ENCODE peak calls at places on chromosome 14, in six cellular contexts. C, F, A, P, I and W are unnamed samples.

GRCh38 chr14:93975791-93976476 is 436 bp downstream of the ASB2 start:
- DNase-seq in I (no peak), P (no peak), C (no peak), A (no peak), F (no peak), W (no peak)

GRCh38 chr14:91614187-91614586 is 104.1 kb upstream of the PPP4R3A start:
- DNase-seq in C (no peak), P (no peak), F (no peak), I (no peak), A (no peak), W (no peak)

GRCh38 chr14:76919811-76920571 is 93.8 kb downstream of the LRRC74A start:
- DNase-seq in C (peak; percentile 74), A (peak; percentile 58), F (no peak), P (no peak), I (no peak), W (peak; percentile 86)

GRCh38 chr14:46074061-46074460 is 577.5 kb downstream of the RPL10L start:
- DNase-seq in C (no peak), F (no peak), A (no peak), I (no peak), P (no peak), W (no peak)

GRCh38 chr14:100881211-100882025 is 22.1 kb downstream of the RTL1 start:
- DNase-seq in P (no peak), C (no peak), F (no peak), A (no peak), I (peak; percentile 62), W (no peak)

GRCh38 chr14:56065621-56066295 is 52.5 kb upstream of the PELI2 start:
- DNase-seq in P (no peak), I (no peak), C (no peak), A (no peak), F (no peak), W (peak; percentile 29)

GRCh38 chr14:55254581-55254980 is 16.6 kb upstream of the FBXO34 start:
- DNase-seq in P (no peak), I (no peak), A (no peak), C (no peak), F (no peak), W (no peak)

GRCh38 chr14:69328765-69329164 is 68.8 kb downstream of the GALNT16 start:
- DNase-seq in C (peak; percentile 23), P (peak; percentile 50), A (no peak), F (peak; percentile 10), I (no peak), W (no peak)

GRCh38 chr14:84343637-84344036 is 1186.3 kb upstream of the FLRT2 start:
- DNase-seq in C (no peak), I (no peak), A (no peak), P (no peak), F (no peak), W (peak; percentile 44)

GRCh38 chr14:29463727-29464370 is 463.8 kb downstream of the PRKD1 start:
- DNase-seq in C (no peak), A (no peak), P (no peak), F (no peak), I (no peak), W (no peak)

GRCh38 chr14:72906316-72906715 is 12.4 kb upstream of the DPF3 start:
- DNase-seq in A (no peak), P (no peak), F (no peak), C (no peak), I (no peak), W (peak; percentile 80)

GRCh38 chr14:100604709-100605108 is 17.5 kb upstream of the BEGAIN start:
- DNase-seq in C (peak; percentile 52), A (no peak), P (no peak), F (peak; percentile 30), I (peak; percentile 67), W (no peak)

GRCh38 chr14:49992901-49993335 is 100.0 kb downstream of the ARF6 start:
- DNase-seq in A (no peak), F (no peak), C (no peak), P (no peak), I (no peak), W (no peak)

GRCh38 chr14:33932526-33933292 is 18.2 kb downstream of the EGLN3 start:
- DNase-seq in A (peak; percentile 23), P (no peak), F (no peak), I (no peak), C (no peak), W (no peak)

GRCh38 chr14:63993992-63994391 is 141.2 kb downstream of the SYNE2 start:
- DNase-seq in I (no peak), C (no peak), P (no peak), F (no peak), A (no peak), W (no peak)

DNA sequence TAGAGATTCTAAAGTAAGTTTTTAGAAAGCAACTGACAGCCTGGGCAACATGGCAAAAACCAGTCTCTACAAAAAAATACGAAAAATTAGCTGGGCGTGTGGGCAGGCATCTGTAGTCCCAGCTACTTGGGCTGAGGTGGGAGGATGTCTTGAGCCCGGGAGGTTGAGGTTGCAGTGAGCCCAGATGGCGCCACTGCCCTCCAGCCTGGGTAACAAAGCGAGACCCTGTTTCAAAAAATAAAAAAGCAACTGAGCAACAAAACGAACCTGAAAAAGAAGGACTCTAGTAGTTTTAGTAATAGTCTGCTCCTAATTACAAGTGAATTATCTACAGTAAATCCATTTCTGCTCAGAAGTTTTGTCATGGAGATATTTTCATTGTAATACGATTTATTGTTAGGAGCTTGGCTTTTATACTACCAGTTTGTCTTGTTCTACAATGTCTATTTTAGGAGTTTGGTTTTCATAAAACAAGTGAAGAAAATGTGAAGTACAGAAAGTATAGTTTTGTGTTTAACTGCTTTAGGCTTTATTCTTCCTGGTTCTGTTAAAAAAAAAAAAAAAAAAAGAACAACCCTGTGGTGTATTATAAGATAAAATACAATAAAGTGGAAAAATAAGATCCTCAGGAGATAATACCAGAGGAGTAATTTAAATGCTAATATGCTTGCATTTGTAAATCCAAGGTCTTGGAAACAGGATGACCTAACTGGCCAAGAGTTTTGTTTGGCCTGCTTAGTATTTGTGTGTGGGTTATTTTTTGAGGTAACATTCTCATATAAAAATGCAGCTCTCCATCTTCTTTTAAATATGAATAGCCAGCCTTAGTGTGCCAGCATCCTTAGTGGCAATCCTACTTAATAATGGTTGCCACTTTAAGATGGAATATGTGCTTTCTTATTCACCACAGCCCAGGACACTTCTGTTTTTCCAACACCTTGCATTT is 2.8 kb downstream of the TMX1 start:
- DNase-seq in F (no peak), P (no peak), I (no peak), C (no peak), A (no peak), W (no peak)
- TF ChIP-seq CTCF in F (no peak), P (no peak), I (peak; percentile 24), C (no peak), A (no peak), W (peak; percentile 20)

GRCh38 chr14:20652996-20653975 is 11.8 kb upstream of the OR6S1 start:
- DNase-seq in F (no peak), A (no peak), C (no peak), I (no peak), P (no peak), W (no peak)
- H3K4me3 ChIP-seq in F (no peak overlapping the region), A (no peak overlapping the region), C (no peak overlapping the region), I (peak overlapping the region; percentile 30), P (no peak overlapping the region), W (no peak overlapping the region)

GRCh38 chr14:101906645-101907044 is 57.7 kb upstream of the DYNC1H1 start:
- DNase-seq in P (no peak), I (no peak), A (no peak), C (no peak), F (no peak), W (no peak)

GRCh38 chr14:101905614-101906013 is 58.8 kb upstream of the DYNC1H1 start:
- DNase-seq in C (no peak), P (no peak), F (no peak), I (no peak), A (no peak), W (no peak)

GRCh38 chr14:101899263-101899662 is 65.1 kb upstream of the DYNC1H1 start:
- DNase-seq in F (no peak), P (no peak), A (no peak), I (no peak), C (no peak), W (no peak)

GRCh38 chr14:101900253-101900652 is 64.1 kb upstream of the DYNC1H1 start:
- DNase-seq in F (no peak), P (no peak), A (no peak), C (no peak), I (no peak), W (no peak)

DNA sequence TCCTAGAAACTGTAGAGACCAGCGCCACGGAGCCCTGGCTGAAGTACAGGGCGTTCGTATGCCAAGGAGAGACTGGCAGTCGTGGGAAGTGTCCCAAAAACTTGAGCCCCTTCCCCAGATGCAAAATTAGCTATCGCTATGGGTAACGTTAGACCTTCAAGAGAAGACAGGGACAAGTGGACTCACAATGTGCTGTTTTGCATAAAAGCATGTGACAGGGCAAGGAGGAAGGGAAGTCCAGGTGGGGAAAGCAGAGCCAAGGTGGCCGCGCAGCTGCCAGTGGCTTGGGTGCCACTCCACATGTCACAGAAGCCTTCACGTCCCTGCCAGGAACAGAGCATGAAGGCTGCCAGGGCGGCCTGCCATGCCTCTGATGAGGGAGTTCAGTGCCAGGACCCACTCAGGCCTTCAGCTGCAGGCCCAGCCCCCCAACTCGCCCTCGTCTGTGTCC is 61.2 kb upstream of the DYNC1H1 start:
- DNase-seq in C (no peak), P (no peak), I (no peak), F (no peak), A (no peak), W (no peak)
- H3K36me3 ChIP-seq in C (peaks cover 100% of the 10 kb centered on the region), P (peaks cover 93% of the 10 kb centered on the region), I (peaks cover 85% of the 10 kb centered on the region), F (no peaks in the 10 kb centered on the region), A (peaks cover 77% of the 10 kb centered on the region), W (peaks cover 2% of the 10 kb centered on the region)

DNA sequence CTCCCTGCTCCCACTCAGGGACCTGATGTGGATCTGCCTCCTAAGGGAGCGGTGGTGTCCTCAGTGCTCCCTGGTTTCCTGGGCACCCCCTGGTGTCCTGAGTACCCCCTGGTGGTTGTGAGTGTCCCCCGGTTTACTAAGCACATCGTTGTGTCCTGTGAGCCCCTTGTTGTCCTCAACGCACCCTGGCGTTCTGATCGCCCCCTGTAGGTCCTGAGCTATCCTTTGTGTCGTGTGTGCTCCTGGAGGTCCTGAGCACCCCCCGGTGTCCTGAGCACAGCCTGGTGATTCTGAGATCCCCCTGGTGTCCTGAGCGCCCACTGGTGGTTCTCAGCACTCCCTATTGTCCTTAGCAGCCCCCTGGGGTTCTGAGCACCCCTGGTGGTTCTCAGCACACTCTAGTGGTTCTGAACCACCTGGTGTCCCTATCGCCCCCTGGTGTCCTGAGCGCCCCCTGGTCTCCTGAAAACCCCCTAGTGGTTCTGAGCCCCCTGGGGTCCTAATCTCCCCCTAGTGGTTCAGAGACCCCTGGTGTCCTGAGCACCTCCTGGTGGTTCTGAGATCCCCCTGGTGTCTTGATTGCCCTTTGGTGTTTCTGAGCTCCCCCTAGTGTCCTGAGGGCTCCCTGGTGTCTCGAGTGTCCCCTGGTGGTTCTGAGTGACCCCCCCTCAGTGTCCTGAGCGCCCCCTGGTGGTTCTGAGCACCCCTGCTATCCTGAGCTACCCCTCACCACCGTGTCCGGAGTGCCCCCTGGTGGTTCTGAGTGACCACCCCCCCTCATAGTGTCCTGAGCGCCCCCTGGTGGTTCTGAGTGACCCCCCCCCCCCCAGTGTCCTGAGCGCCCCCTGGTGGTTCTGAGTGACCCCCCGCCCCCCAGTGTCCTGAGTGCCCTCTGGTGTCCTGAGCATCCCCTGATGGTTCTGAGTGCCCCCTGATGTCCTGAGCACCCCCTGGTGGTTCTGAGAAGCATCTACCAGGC is 615.1 kb downstream of the TMEM121 start:
- DNase-seq in F (no peak), C (no peak), P (no peak), I (no peak), A (peak; percentile 17), W (no peak)
- TF ChIP-seq CTCF in F (no peak), C (no peak), P (no peak), I (no peak), A (peak; percentile 15), W (no peak)

GRCh38 chr14:35122696-35123387 is 490 bp downstream of the PRORP start:
- DNase-seq in F (no peak), I (no peak), A (no peak), C (no peak), P (no peak), W (peak; percentile 23)
- H3K4me3 ChIP-seq in F (peak overlapping the region; percentile 82), I (peak overlapping the region; percentile 62), A (peak overlapping the region; percentile 69), C (peak overlapping the region; percentile 61), P (peak overlapping the region; percentile 67), W (peak overlapping the region; percentile 77)